ENCODE peak calls at places on chromosomes 6 and 20, in nine cellular contexts. F is PC-3, L is GM23338, A is hepatocyte, N is GM23248, T is neural progenitor cell, X is HCT116, Z is SK-N-SH, H is MM.1S. J is an unnamed sample.

GRCh38 chr6:135941275-135941674 is 89.8 kb downstream of the PDE7B start:
- DNase-seq in L (no peak), Z (no peak), F (peak), T (no peak), H (no peak), N (peak), X (no peak), A (no peak), J (no peak)

GRCh38 chr20:26216025-26216424 is 519.4 kb upstream of the ZNF337 start:
- DNase-seq in A (no peak), L (no peak), N (peak), H (no peak), F (peak), T (no peak), Z (no peak), X (no peak), J (no peak)

GRCh38 chr20:23094927-23095326 is 8.8 kb upstream of the CD93 start:
- DNase-seq in L (no peak), A (no peak), X (no peak), T (no peak), H (no peak), Z (no peak), F (peak), N (no peak), J (no peak)

GRCh38 chr6:170584954-170585498 is 589 bp upstream of the PDCD2 start:
- DNase-seq in H (no peak), X (no peak), L (peak), N (no peak), F (peak), Z (no peak), T (no peak), A (peak), J (no peak)

GRCh38 chr6:26457407-26457795 is 354 bp upstream of the BTN2A1 start:
- DNase-seq in Z (peak), T (no peak), F (no peak), A (peak), L (peak), X (no peak), H (no peak), N (peak), J (no peak)

GRCh38 chr6:38784506-38785235 is 69.6 kb downstream of the DNAH8 start:
- DNase-seq in Z (no peak), N (no peak), F (no peak), L (no peak), A (no peak), X (no peak), H (peak), T (no peak), J (no peak)

GRCh38 chr6:141475269-141475668 is 657.5 kb upstream of the GJE1 start:
- DNase-seq in T (no peak), A (no peak), F (no peak), X (no peak), L (no peak), N (no peak), H (no peak), Z (no peak), J (no peak)

GRCh38 chr20:41249371-41249770 is 68.2 kb downstream of the ZHX3 start:
- DNase-seq in A (peak), N (peak), F (peak), L (no peak), X (no peak), T (peak), Z (no peak), H (no peak), J (no peak)

GRCh38 chr6:37838209-37838921 is 18.8 kb downstream of the ZFAND3 start:
- DNase-seq in H (no peak), F (no peak), N (peak), T (no peak), A (no peak), L (no peak), Z (no peak), X (no peak), J (no peak)

GRCh38 chr6:119234457-119234856 is 115.1 kb downstream of the MAN1A1 start:
- DNase-seq in X (no peak), N (no peak), H (no peak), A (no peak), F (no peak), T (no peak), Z (no peak), L (no peak), J (no peak)

GRCh38 chr6:87396595-87397392 is 11.0 kb upstream of the CFAP206 start:
- DNase-seq in X (no peak), N (no peak), L (no peak), F (no peak), T (no peak), Z (no peak), A (no peak), H (no peak), J (peak)

GRCh38 chr6:169289671-169290408 is 36.2 kb upstream of the THBS2 start:
- DNase-seq in A (no peak), T (no peak), X (no peak), L (no peak), Z (no peak), F (peak), H (no peak), N (peak), J (no peak)

GRCh38 chr6:108846628-108847027 is 1.6 kb upstream of the ARMC2 start:
- DNase-seq in A (no peak), F (no peak), X (no peak), T (peak), L (no peak), Z (no peak), N (no peak), H (no peak), J (peak)

GRCh38 chr6:16338577-16339262 is 100.3 kb downstream of the GMPR start:
- DNase-seq in A (peak), F (peak), L (peak), H (no peak), N (peak), Z (peak), T (peak), X (no peak), J (no peak)

GRCh38 chr6:112179631-112180030 is 74.7 kb downstream of the LAMA4 start:
- DNase-seq in X (no peak), F (no peak), A (no peak), H (no peak), L (no peak), T (no peak), N (peak), Z (no peak), J (no peak)

GRCh38 chr6:107713214-107713962 is 110.7 kb downstream of the SCML4 start:
- DNase-seq in F (no peak), L (no peak), X (no peak), N (peak), H (no peak), T (no peak), Z (peak), A (no peak), J (peak)

GRCh38 chr6:53250761-53251672 is 97.7 kb downstream of the ELOVL5 start:
- DNase-seq in X (no peak), F (peak), A (no peak), H (no peak), L (no peak), T (no peak), N (peak), Z (no peak), J (no peak)

GRCh38 chr6:149862901-149863595 is 1.1 kb downstream of the LRP11 start:
- DNase-seq in H (peak), F (peak), A (peak), L (peak), N (peak), T (peak), X (no peak), Z (peak), J (peak)

GRCh38 chr6:14450133-14451040 is 332.8 kb downstream of the CD83 start:
- DNase-seq in N (peak), T (peak), A (no peak), L (no peak), F (no peak), Z (no peak), H (no peak), X (no peak), J (no peak)

GRCh38 chr6:25173951-25174474 is 105.2 kb upstream of the CARMIL1 start:
- DNase-seq in F (peak), H (no peak), A (peak), N (peak), L (no peak), T (no peak), X (peak), Z (no peak), J (no peak)

GRCh38 chr6:119960065-119960464 is 610.5 kb upstream of the MAN1A1 start:
- DNase-seq in A (no peak), T (no peak), N (no peak), H (no peak), X (no peak), Z (no peak), F (no peak), L (peak), J (no peak)

GRCh38 chr20:15265910-15266309 is 928.5 kb upstream of the FLRT3 start:
- DNase-seq in N (no peak), A (no peak), X (no peak), T (no peak), Z (no peak), H (no peak), L (no peak), F (peak), J (no peak)

GRCh38 chr6:33205172-33206026 is 944 bp downstream of the HSD17B8 start:
- DNase-seq in A (peak), H (peak), L (peak), F (peak), Z (peak), T (peak), X (peak), N (peak), J (peak)

GRCh38 chr6:88641178-88641903 is 322.1 kb downstream of the RNGTT start:
- DNase-seq in A (no peak), N (peak), F (no peak), L (no peak), Z (no peak), T (no peak), X (no peak), H (peak), J (peak)

GRCh38 chr20:57587989-57588377 is 27.1 kb downstream of the PCK1 start:
- DNase-seq in T (no peak), X (no peak), L (no peak), F (no peak), N (no peak), Z (no peak), A (no peak), H (no peak), J (no peak)

GRCh38 chr6:35611235-35611634 is 77.5 kb downstream of the FKBP5 start:
- DNase-seq in Z (no peak), H (peak), A (peak), T (no peak), L (peak), N (peak), F (no peak), X (no peak), J (no peak)

GRCh38 chr20:15154070-15154469 is 816.7 kb upstream of the FLRT3 start:
- DNase-seq in F (peak), A (no peak), Z (no peak), H (no peak), T (no peak), N (no peak), X (no peak), L (no peak), J (no peak)

GRCh38 chr6:75296811-75297779 is 12.5 kb upstream of the TMEM30A start:
- DNase-seq in H (peak), T (peak), N (peak), L (peak), F (peak), Z (peak), X (peak), A (peak), J (peak)

GRCh38 chr20:49824206-49824605 is 11.6 kb downstream of the SLC9A8 start:
- DNase-seq in X (no peak), L (no peak), F (peak), T (no peak), Z (no peak), N (peak), A (no peak), H (no peak), J (no peak)

GRCh38 chr20:60214901-60215522 is 256.8 kb downstream of the CDH26 start:
- DNase-seq in H (no peak), A (no peak), F (no peak), Z (peak), L (no peak), X (no peak), T (no peak), N (no peak), J (no peak)

GRCh38 chr6:86825436-86825835 is 111.9 kb upstream of the HTR1E start:
- DNase-seq in T (no peak), A (peak), H (no peak), L (no peak), Z (no peak), X (no peak), F (no peak), N (no peak), J (no peak)

GRCh38 chr6:144006731-144007454 is 1.2 kb downstream of the PLAGL1 start:
- DNase-seq in F (peak), Z (peak), T (peak), L (peak), N (peak), X (peak), H (no peak), A (peak), J (no peak)

GRCh38 chr20:1848378-1848777 is 46.8 kb upstream of the SIRPA start:
- DNase-seq in H (no peak), T (no peak), N (no peak), L (no peak), A (peak), X (no peak), Z (no peak), F (no peak), J (no peak)

GRCh38 chr6:123534264-123534663 is 102.5 kb downstream of the TRDN start:
- DNase-seq in A (no peak), T (no peak), L (no peak), N (no peak), F (no peak), H (no peak), X (no peak), Z (no peak), J (no peak)

GRCh38 chr6:149454405-149454848 is 30.4 kb downstream of the ZC3H12D start:
- DNase-seq in Z (peak), A (peak), T (no peak), H (no peak), L (no peak), X (no peak), F (peak), N (peak), J (no peak)

GRCh38 chr6:116229287-116229913 is 24.5 kb downstream of the TSPYL4 start:
- DNase-seq in X (peak), F (no peak), Z (peak), L (peak), N (peak), T (peak), A (peak), H (no peak), J (peak)

GRCh38 chr6:81981812-81982211 is 229.3 kb upstream of the TENT5A start:
- DNase-seq in Z (no peak), A (no peak), N (peak), L (no peak), X (peak), H (peak), F (peak), T (no peak), J (no peak)

GRCh38 chr6:115358616-115359015 is 702.1 kb downstream of the FRK start:
- DNase-seq in F (no peak), N (no peak), L (no peak), X (no peak), H (no peak), T (no peak), A (no peak), Z (no peak), J (no peak)

DNA sequence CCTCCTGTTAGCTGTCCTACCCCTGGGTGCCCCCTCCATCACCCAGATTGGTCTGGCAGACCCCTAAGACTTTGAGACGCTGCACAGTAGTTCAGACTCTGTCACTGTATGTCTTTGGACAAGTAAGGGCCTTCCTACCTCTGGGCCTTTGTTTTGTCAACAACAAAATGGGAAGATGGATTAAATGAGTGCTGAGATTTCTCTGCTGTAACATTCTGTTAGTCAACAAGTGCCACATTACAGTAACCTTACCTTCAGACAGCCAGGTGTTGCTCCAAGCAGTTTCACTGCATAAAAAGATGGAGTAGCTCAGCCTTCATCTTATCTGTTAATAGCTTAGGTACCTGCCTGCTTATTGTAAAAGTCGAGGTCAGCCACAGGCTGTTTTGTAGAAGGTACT is 16.0 kb downstream of the CHMP4B start:
- DNase-seq in A (no peak), Z (no peak), X (no peak), F (no peak), H (no peak), N (no peak), L (no peak), T (no peak), J (no peak)
- TF ChIP-seq EZH2phosphoT487 in A (no peak), Z (no peak), X (no peak), F (no peak), H (no peak), N (no peak), L (no peak), T (no peak), J (no peak)

DNA sequence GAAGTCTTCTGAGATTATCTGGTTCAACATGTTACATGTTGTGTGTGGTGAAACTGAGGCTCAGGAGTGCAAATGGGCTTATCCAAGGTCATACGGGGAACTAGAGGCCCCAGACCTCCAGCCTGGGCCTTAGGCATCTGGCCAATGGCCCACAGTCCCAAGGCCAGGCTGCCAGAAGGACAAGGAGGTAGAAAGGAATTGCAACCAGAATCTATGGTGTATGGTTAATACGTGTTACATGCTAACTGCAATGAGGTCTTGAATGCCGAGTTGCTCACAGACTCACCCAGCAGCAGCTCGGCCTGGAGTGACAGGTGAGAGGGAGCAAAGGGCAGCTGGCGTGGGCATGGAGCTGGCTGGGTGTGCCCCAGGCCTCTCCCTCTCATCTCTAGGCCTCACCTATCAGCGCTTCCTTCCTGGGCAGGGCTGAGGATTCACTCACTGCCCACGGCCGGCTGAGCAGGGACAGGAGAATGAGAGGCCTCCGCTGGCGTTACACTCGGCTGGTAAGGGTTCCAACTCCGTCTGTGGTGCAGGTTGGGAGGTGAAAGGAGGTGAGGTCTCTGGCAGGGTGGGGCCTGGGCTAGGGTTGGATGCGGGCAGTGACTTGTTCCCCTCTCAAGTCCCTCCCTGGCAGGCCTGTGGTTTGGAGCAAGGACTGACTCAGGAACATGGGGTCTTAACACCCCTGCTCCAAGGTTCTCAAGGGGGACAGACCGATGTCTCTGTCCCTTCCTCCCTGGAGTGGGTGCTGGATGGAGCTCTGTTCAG is at the start of gene TLDC2:
- DNase-seq in X (no peak), Z (no peak), L (no peak), F (no peak), N (no peak), T (no peak), H (peak), A (peak), J (no peak)
- H3K4me2 ChIP-seq in X (no peak), Z (no peak), L (no peak), F (no peak), N (no peak), T (no peak), H (peak), A (peak), J (no peak)

GRCh38 chr6:96468281-96468680 is 53.3 kb upstream of the UFL1 start:
- DNase-seq in N (no peak), A (no peak), F (no peak), H (no peak), Z (no peak), X (no peak), L (no peak), T (no peak), J (no peak)
- TF ChIP-seq EZH2phosphoT487 in N (no peak), A (no peak), F (no peak), H (no peak), Z (no peak), X (no peak), L (no peak), T (no peak), J (no peak)

GRCh38 chr20:8292793-8293192 is 160.7 kb downstream of the PLCB1 start:
- DNase-seq in H (no peak), X (no peak), L (no peak), F (no peak), N (no peak), T (no peak), A (no peak), Z (no peak), J (no peak)
- H3K4me2 ChIP-seq in H (no peak), X (no peak), L (no peak), F (no peak), N (no peak), T (no peak), A (no peak), Z (no peak), J (no peak)

DNA sequence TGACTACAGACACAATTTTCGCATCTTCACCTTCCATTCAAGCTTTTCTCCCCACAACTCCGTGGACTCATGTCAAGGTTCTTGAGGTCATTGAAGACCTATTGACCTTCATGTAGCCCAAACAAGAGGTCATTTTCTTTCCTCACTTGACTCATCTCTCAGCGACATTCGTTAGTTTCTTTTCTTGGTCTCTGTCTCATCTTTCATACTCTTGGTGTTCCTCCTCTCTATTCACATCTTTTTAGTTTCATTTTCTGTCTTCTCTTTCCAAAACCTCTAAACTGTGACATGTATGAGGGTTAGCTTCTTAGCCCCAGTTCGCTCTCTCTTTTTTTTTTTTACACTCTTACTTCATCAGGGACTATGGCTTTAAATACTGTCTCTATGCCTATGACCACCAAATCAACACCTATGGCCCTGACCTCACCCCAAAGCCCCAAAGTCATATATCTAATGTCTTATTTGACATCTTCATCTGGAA is 128.6 kb upstream of the BACH2 start:
- DNase-seq in F (no peak), H (peak), Z (no peak), A (no peak), T (no peak), L (no peak), X (no peak), N (no peak), J (no peak)
- TF ChIP-seq EZH2phosphoT487 in F (no peak), H (no peak), Z (no peak), A (no peak), T (no peak), L (no peak), X (no peak), N (no peak), J (no peak)

DNA sequence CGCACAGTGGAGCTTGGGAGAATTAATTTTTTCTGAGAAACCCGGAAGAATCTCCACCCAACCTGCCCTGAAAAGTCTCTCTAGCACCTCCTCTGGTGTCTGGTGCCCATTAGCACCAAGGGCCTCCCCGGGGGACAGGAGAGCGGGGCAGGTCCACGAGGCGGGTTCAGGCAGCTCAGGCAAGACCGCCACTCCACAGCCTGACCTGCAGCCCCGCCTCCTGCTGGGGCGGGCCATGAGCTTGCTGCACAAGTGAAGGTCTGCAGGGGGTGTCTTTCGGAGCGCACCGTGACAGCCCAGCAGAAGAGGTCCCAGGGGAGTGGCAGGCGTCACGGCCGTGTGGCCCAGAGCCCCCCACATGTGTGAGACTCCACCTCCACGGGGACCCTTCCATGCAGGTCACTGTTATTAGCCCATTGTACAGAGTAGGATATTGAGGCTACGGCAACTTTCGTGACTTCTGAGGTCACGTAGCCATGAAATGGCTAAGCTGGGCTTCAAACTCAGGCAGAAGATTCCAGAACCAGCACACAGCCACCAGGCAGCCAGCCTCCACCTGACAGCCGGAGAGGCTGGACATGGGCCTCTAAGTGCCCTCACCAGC is 63.9 kb upstream of the SLCO4A1 start:
- DNase-seq in Z (peak), X (no peak), N (no peak), H (no peak), L (no peak), F (peak), T (no peak), A (no peak), J (peak)
- H3K4me2 ChIP-seq in Z (no peak), X (no peak), N (no peak), H (no peak), L (no peak), F (no peak), T (no peak), A (no peak), J (no peak)

J was measured in OCI-LY7.